ENCODE peak calls at places on chromosomes 11 and 22, in nine cellular contexts. L, J, U, O, Q, R, H, T and E are unnamed samples.

GRCh38 chr11:116771935-116772334 is 852 bp downstream of the BUD13 start:
- ATAC-seq in U (no peak), H (no peak), T (no peak), J (no peak), L (no peak), Q (no peak), R (no peak), O (no peak), E (no peak)

GRCh38 chr22:46150615-46151423 is 493 bp downstream of the PPARA start:
- ATAC-seq in O (peak), U (peak), L (peak), R (peak), J (peak), H (peak), Q (peak), T (peak), E (peak)

GRCh38 chr11:30635401-30635989 is 49.3 kb upstream of the MPPED2 start:
- ATAC-seq in O (no peak), Q (peak), H (no peak), J (no peak), R (no peak), U (no peak), T (no peak), L (no peak), E (no peak)

GRCh38 chr11:9120659-9121350 is 29.4 kb upstream of the SCUBE2 start:
- ATAC-seq in L (no peak), H (no peak), J (no peak), R (no peak), U (no peak), Q (no peak), O (no peak), T (no peak), E (no peak)

GRCh38 chr11:60840711-60841430 is 1.0 kb upstream of the CCDC86 start:
- ATAC-seq in J (no peak), R (peak), O (no peak), L (no peak), T (no peak), U (no peak), H (no peak), Q (peak), E (no peak)

GRCh38 chr22:32844251-32844650 is 42.7 kb downstream of the TIMP3 start:
- ATAC-seq in Q (no peak), L (no peak), U (no peak), R (no peak), O (no peak), H (no peak), T (no peak), J (no peak), E (no peak)

GRCh38 chr11:875769-876301 is 33.2 kb downstream of the TSPAN4 start:
- ATAC-seq in J (no peak), H (no peak), Q (no peak), U (no peak), T (no peak), O (no peak), R (no peak), L (no peak), E (no peak)

GRCh38 chr11:130175898-130176297 is 16.3 kb downstream of the ST14 start:
- ATAC-seq in Q (no peak), L (no peak), R (no peak), J (no peak), H (no peak), T (no peak), U (no peak), O (no peak), E (peak)